ENCODE peak calls at places on chromosomes 4 and X, in seven cellular contexts. One of them, this sample, is unnamed.

GRCh38 chr4:57131849-57132745 is 21.9 kb upstream of the IGFBP7 start:
- DNase-seq in thoracic aorta: no peak
- DNase-seq in kidney: no peak
- DNase-seq in esophagus squamous epithelium: no peak
- DNase-seq in tibial artery: no peak
- DNase-seq in Peyer's patch: no peak
- DNase-seq in gastrocnemius medialis: no peak
- DNase-seq in this sample: no peak

GRCh38 chrX:103356023-103356798 is at the start of gene TCEAL9:
- DNase-seq in thoracic aorta: no peak
- DNase-seq in kidney: peak; percentile 81
- DNase-seq in esophagus squamous epithelium: no peak
- DNase-seq in tibial artery: peak; percentile 54
- DNase-seq in Peyer's patch: peak; percentile 59
- DNase-seq in gastrocnemius medialis: no peak
- DNase-seq in this sample: peak; percentile 65

GRCh38 chr4:138910914-138911336 is 104.7 kb upstream of the NOCT start:
- DNase-seq in thoracic aorta: peak; percentile 25
- DNase-seq in kidney: peak; percentile 85
- DNase-seq in esophagus squamous epithelium: peak; percentile 4
- DNase-seq in tibial artery: peak; percentile 76
- DNase-seq in Peyer's patch: peak; percentile 77
- DNase-seq in gastrocnemius medialis: peak; percentile 24
- DNase-seq in this sample: peak; percentile 71

GRCh38 chr4:149531861-149532260 is 283.8 kb downstream of the IQCM start:
- DNase-seq in thoracic aorta: no peak
- DNase-seq in kidney: no peak
- DNase-seq in esophagus squamous epithelium: no peak
- DNase-seq in tibial artery: no peak
- DNase-seq in Peyer's patch: no peak
- DNase-seq in gastrocnemius medialis: no peak
- DNase-seq in this sample: no peak

GRCh38 chr4:169116270-169116901 is 106.3 kb upstream of the CBR4 start:
- DNase-seq in thoracic aorta: no peak
- DNase-seq in kidney: peak; percentile 67
- DNase-seq in esophagus squamous epithelium: no peak
- DNase-seq in tibial artery: no peak
- DNase-seq in Peyer's patch: no peak
- DNase-seq in gastrocnemius medialis: no peak
- DNase-seq in this sample: no peak

GRCh38 chr4:47468686-47469365 is 5.3 kb upstream of the COMMD8 start:
- DNase-seq in thoracic aorta: no peak
- DNase-seq in kidney: no peak
- DNase-seq in esophagus squamous epithelium: no peak
- DNase-seq in tibial artery: no peak
- DNase-seq in Peyer's patch: no peak
- DNase-seq in gastrocnemius medialis: no peak
- DNase-seq in this sample: no peak

GRCh38 chr4:153222162-153222789 is 18.0 kb downstream of the TRIM2 start:
- DNase-seq in thoracic aorta: peak; percentile 19
- DNase-seq in kidney: peak; percentile 75
- DNase-seq in esophagus squamous epithelium: no peak
- DNase-seq in tibial artery: peak; percentile 63
- DNase-seq in Peyer's patch: peak; percentile 67
- DNase-seq in gastrocnemius medialis: peak; percentile 18
- DNase-seq in this sample: no peak

GRCh38 chr4:154559931-154560801 is 2.6 kb upstream of the FGB start:
- DNase-seq in thoracic aorta: no peak
- DNase-seq in kidney: no peak
- DNase-seq in esophagus squamous epithelium: no peak
- DNase-seq in tibial artery: no peak
- DNase-seq in Peyer's patch: no peak
- DNase-seq in gastrocnemius medialis: no peak
- DNase-seq in this sample: no peak

GRCh38 chrX:66014084-66014483 is 25.8 kb downstream of the VSIG4 start:
- DNase-seq in thoracic aorta: no peak
- DNase-seq in kidney: no peak
- DNase-seq in esophagus squamous epithelium: no peak
- DNase-seq in tibial artery: no peak
- DNase-seq in Peyer's patch: no peak
- DNase-seq in gastrocnemius medialis: no peak
- DNase-seq in this sample: no peak

DNA sequence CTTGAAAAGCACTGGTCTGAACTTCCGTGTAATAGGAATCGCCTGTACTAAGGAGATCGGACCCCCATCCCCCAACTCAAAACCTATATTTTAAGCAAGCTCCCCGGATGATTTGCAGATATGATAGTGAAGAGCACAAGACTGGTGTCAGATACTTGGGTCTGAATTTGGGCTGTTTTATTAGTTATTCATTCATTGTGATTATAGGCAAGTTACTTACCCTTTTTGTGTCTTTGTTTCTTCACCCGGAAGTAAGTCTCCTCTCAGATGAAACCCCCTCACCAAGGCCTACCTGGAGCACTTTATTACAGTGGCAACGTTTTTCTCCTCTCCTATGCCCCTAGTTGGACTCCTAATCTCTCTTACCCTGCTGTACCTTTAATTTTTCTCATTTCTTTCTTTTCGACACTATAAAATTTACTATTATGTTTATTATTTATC is 17.4 kb downstream of the STAP1 start:
- DNase-seq in thoracic aorta: no peak
- DNase-seq in kidney: no peak
- DNase-seq in esophagus squamous epithelium: no peak
- DNase-seq in tibial artery: no peak
- DNase-seq in Peyer's patch: no peak
- DNase-seq in gastrocnemius medialis: no peak
- DNase-seq in this sample: no peak
- H3K4me1 ChIP-seq in thoracic aorta: no peaks in the 10 kb centered on the region
- H3K4me1 ChIP-seq in kidney: no peaks in the 10 kb centered on the region
- H3K4me1 ChIP-seq in esophagus squamous epithelium: no peaks in the 10 kb centered on the region
- H3K4me1 ChIP-seq in tibial artery: no peaks in the 10 kb centered on the region
- H3K4me1 ChIP-seq in Peyer's patch: no peaks in the 10 kb centered on the region
- H3K4me1 ChIP-seq in gastrocnemius medialis: no peaks in the 10 kb centered on the region
- H3K4me1 ChIP-seq in this sample: no peaks in the 10 kb centered on the region

GRCh38 chrX:130426531-130426930 is 24.7 kb downstream of the RBMX2 start:
- DNase-seq in thoracic aorta: no peak
- DNase-seq in kidney: no peak
- DNase-seq in esophagus squamous epithelium: no peak
- DNase-seq in tibial artery: no peak
- DNase-seq in Peyer's patch: no peak
- DNase-seq in gastrocnemius medialis: no peak
- DNase-seq in this sample: no peak
- H3K36me3 ChIP-seq in thoracic aorta: no peaks in the 10 kb centered on the region
- H3K36me3 ChIP-seq in kidney: no peaks in the 10 kb centered on the region
- H3K36me3 ChIP-seq in esophagus squamous epithelium: no peaks in the 10 kb centered on the region
- H3K36me3 ChIP-seq in tibial artery: no peaks in the 10 kb centered on the region
- H3K36me3 ChIP-seq in Peyer's patch: no peaks in the 10 kb centered on the region
- H3K36me3 ChIP-seq in gastrocnemius medialis: no peaks in the 10 kb centered on the region
- H3K36me3 ChIP-seq in this sample: no peaks in the 10 kb centered on the region

DNA sequence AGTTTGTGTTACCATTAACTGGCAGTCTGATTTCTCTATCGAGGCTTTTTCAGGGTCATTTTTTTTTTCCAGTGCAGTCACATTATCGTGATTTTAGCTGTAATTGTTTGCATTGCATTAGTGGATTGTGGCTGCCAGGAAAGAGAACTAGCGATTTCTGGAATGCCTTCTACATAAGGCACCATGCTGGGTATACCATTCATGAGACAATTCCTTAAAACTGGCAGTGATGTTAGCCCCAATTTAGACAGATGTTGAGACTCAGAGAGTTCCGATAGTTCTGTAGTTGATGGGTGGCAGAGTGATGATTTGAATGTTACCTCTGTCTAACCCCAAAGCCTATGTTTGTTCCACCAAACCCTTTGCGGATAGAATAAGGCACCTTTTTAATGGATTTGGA is 175.4 kb upstream of the TENM3 start:
- DNase-seq in thoracic aorta: no peak
- DNase-seq in kidney: no peak
- DNase-seq in esophagus squamous epithelium: no peak
- DNase-seq in tibial artery: no peak
- DNase-seq in Peyer's patch: no peak
- DNase-seq in gastrocnemius medialis: no peak
- DNase-seq in this sample: no peak
- TF ChIP-seq CTCF in thoracic aorta: no peak
- TF ChIP-seq CTCF in kidney: no peak
- TF ChIP-seq CTCF in esophagus squamous epithelium: no peak
- TF ChIP-seq CTCF in tibial artery: no peak
- TF ChIP-seq CTCF in Peyer's patch: no peak
- TF ChIP-seq CTCF in gastrocnemius medialis: no peak
- TF ChIP-seq CTCF in this sample: no peak

DNA sequence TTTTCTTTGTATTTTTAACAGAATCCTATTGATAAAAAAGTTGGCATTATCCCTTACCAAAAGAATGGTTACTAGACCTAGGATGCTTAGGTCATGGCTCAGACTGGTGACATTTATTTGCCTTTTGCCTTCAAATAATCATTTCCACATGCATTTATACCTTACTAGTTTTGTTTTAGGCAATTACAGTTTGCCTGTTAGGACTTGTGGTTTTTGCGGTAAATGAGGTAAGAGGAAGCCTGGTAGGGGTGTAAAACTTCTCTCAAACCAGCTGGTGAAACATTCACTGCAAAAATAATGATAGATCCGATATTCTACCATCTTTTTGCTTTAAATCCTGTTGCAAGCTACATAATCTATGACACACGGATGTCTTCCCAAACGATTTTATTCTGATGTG is 12.1 kb downstream of the LAMP2 start:
- DNase-seq in thoracic aorta: no peak
- DNase-seq in kidney: no peak
- DNase-seq in esophagus squamous epithelium: no peak
- DNase-seq in tibial artery: no peak
- DNase-seq in Peyer's patch: no peak
- DNase-seq in gastrocnemius medialis: no peak
- DNase-seq in this sample: no peak
- H3K4me1 ChIP-seq in thoracic aorta: peaks cover 6% of the 10 kb centered on the region
- H3K4me1 ChIP-seq in kidney: no peaks in the 10 kb centered on the region
- H3K4me1 ChIP-seq in esophagus squamous epithelium: peaks cover 10% of the 10 kb centered on the region
- H3K4me1 ChIP-seq in tibial artery: no peaks in the 10 kb centered on the region
- H3K4me1 ChIP-seq in Peyer's patch: no peaks in the 10 kb centered on the region
- H3K4me1 ChIP-seq in gastrocnemius medialis: peaks cover 40% of the 10 kb centered on the region
- H3K4me1 ChIP-seq in this sample: peaks cover 16% of the 10 kb centered on the region

GRCh38 chrX:13747836-13748235 is 13.3 kb downstream of the OFD1 start:
- DNase-seq in thoracic aorta: no peak
- DNase-seq in kidney: no peak
- DNase-seq in esophagus squamous epithelium: no peak
- DNase-seq in tibial artery: peak; percentile 29
- DNase-seq in Peyer's patch: no peak
- DNase-seq in gastrocnemius medialis: no peak
- DNase-seq in this sample: no peak
- H3K36me3 ChIP-seq in thoracic aorta: no peaks in the 10 kb centered on the region
- H3K36me3 ChIP-seq in kidney: peaks cover 12% of the 10 kb centered on the region
- H3K36me3 ChIP-seq in esophagus squamous epithelium: no peaks in the 10 kb centered on the region
- H3K36me3 ChIP-seq in tibial artery: peaks cover 25% of the 10 kb centered on the region
- H3K36me3 ChIP-seq in Peyer's patch: peaks cover 10% of the 10 kb centered on the region
- H3K36me3 ChIP-seq in gastrocnemius medialis: peaks cover 15% of the 10 kb centered on the region
- H3K36me3 ChIP-seq in this sample: peaks cover 14% of the 10 kb centered on the region

GRCh38 chrX:29913647-29914046 is 301.7 kb upstream of the MAGEB2 start:
- DNase-seq in thoracic aorta: no peak
- DNase-seq in kidney: no peak
- DNase-seq in esophagus squamous epithelium: no peak
- DNase-seq in tibial artery: no peak
- DNase-seq in Peyer's patch: no peak
- DNase-seq in gastrocnemius medialis: no peak
- DNase-seq in this sample: no peak

GRCh38 chrX:29911673-29912072 is 303.7 kb upstream of the MAGEB2 start:
- DNase-seq in thoracic aorta: no peak
- DNase-seq in kidney: no peak
- DNase-seq in esophagus squamous epithelium: no peak
- DNase-seq in tibial artery: no peak
- DNase-seq in Peyer's patch: no peak
- DNase-seq in gastrocnemius medialis: no peak
- DNase-seq in this sample: no peak
- TF ChIP-seq CTCF in thoracic aorta: no peak
- TF ChIP-seq CTCF in kidney: no peak
- TF ChIP-seq CTCF in esophagus squamous epithelium: no peak
- TF ChIP-seq CTCF in tibial artery: no peak
- TF ChIP-seq CTCF in Peyer's patch: no peak
- TF ChIP-seq CTCF in gastrocnemius medialis: no peak
- TF ChIP-seq CTCF in this sample: no peak

GRCh38 chr4:1766336-1767057 is 26.6 kb upstream of the FGFR3 start:
- DNase-seq in thoracic aorta: no peak
- DNase-seq in kidney: no peak
- DNase-seq in esophagus squamous epithelium: no peak
- DNase-seq in tibial artery: no peak
- DNase-seq in Peyer's patch: no peak
- DNase-seq in gastrocnemius medialis: no peak
- DNase-seq in this sample: no peak
- H3K4me1 ChIP-seq in thoracic aorta: peaks cover 3% of the 10 kb centered on the region
- H3K4me1 ChIP-seq in kidney: peaks cover 20% of the 10 kb centered on the region
- H3K4me1 ChIP-seq in esophagus squamous epithelium: peaks cover 62% of the 10 kb centered on the region
- H3K4me1 ChIP-seq in tibial artery: peaks cover 17% of the 10 kb centered on the region
- H3K4me1 ChIP-seq in Peyer's patch: peaks cover 24% of the 10 kb centered on the region
- H3K4me1 ChIP-seq in gastrocnemius medialis: no peaks in the 10 kb centered on the region
- H3K4me1 ChIP-seq in this sample: peaks cover 17% of the 10 kb centered on the region

DNA sequence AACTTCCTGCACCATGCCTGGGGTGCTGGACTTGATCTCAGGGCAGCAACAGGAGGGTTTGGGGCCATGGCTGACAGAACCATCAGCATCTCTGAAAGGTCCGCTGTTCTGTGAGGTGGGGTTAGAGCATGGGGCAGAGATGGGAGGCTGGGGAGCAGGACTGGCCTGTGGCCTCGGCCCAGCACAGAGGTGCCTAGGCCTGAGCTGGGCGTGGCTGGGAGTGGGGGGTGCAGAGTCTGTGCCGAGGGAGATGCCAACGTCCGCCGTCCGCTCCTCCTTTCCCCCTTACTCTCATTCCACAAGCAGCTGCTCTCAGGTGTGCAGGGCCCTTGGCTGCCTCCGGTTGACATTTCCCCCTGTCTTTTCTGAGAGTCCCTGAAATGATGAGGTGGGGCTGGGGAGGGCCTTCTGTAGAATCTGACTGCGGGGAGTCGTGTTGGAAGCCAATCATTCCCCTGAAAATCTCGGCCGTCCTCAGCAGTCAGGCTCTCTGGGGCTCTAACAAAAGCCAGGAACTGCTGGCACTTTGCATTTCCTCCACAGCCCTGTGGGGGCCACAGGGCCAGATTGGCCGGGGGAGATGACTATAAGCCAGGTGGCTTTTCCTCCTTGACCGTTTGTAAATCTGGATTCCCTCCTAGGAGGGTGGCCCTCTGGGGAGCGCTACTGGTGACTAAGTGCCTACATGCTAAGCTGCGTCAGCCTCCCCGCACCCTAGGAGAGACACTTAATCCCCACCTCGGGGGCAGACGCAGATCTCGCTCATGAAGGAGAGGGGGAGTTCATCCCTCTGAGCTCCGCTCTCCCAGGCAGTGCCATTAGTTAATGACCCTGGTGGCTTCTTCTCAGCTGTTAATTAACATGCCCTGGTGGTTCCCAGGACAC is 41.2 kb downstream of the EVC start:
- DNase-seq in thoracic aorta: no peak
- DNase-seq in kidney: no peak
- DNase-seq in esophagus squamous epithelium: no peak
- DNase-seq in tibial artery: no peak
- DNase-seq in Peyer's patch: no peak
- DNase-seq in gastrocnemius medialis: no peak
- DNase-seq in this sample: peak; percentile 44
- H3K36me3 ChIP-seq in thoracic aorta: peaks cover 53% of the 10 kb centered on the region
- H3K36me3 ChIP-seq in kidney: peaks cover 67% of the 10 kb centered on the region
- H3K36me3 ChIP-seq in esophagus squamous epithelium: peaks cover 10% of the 10 kb centered on the region
- H3K36me3 ChIP-seq in tibial artery: peaks cover 66% of the 10 kb centered on the region
- H3K36me3 ChIP-seq in Peyer's patch: peaks cover 9% of the 10 kb centered on the region
- H3K36me3 ChIP-seq in gastrocnemius medialis: no peaks in the 10 kb centered on the region
- H3K36me3 ChIP-seq in this sample: peaks cover 38% of the 10 kb centered on the region